ENCODE peak calls at places on chromosome 16, in eight cellular contexts. U is stimulated activated CD8-positive, alpha-beta memory T cell treated with anti-CD3 and anti-CD28 coated beads, Interleukin-12 subunit alpha, Interleukin-12 subunit beta, amount 100 ng/mL, for 4 hours; R is PC-3; F is GM13977; O is right atrium auricular region; D is ureter; V is fibroblast of mammary gland; A is T-cell. W is an unnamed sample.
A peak's percentile ranks its signal among the peaks of the same experiment; 100 is the strongest.

GRCh38 chr16:24132797-24133155 is 123.4 kb upstream of the CACNG3 start:
- DNase-seq in O (no peak), R (no peak), F (no peak), D (no peak), U (no peak), A (no peak), V (no peak), W (no peak)

GRCh38 chr16:29784157-29784556 is 6.1 kb downstream of the ZG16 start:
- DNase-seq in U (no peak), D (no peak), R (peak; percentile 75), F (no peak), V (no peak), O (no peak), A (no peak), W (no peak)

GRCh38 chr16:53291757-53292392 is 142.4 kb upstream of the RBL2 start:
- DNase-seq in V (peak; percentile 49), U (no peak), R (peak; percentile 82), D (no peak), O (no peak), A (no peak), F (no peak), W (no peak)

GRCh38 chr16:29818082-29818481 is 2.1 kb downstream of the PAGR1 start:
- DNase-seq in R (no peak), O (no peak), V (no peak), A (no peak), F (no peak), U (no peak), D (no peak), W (no peak)

GRCh38 chr16:12027558-12027957 is 51.0 kb downstream of the SNX29 start:
- DNase-seq in V (no peak), D (no peak), U (no peak), F (no peak), R (no peak), O (no peak), A (no peak), W (no peak)

GRCh38 chr16:30764816-30765465 is 2.8 kb downstream of the RNF40 start:
- DNase-seq in F (no peak), R (no peak), D (no peak), A (no peak), O (no peak), U (no peak), V (no peak), W (no peak)

GRCh38 chr16:49203361-49203760 is 78.3 kb downstream of the CBLN1 start:
- DNase-seq in D (no peak), R (no peak), F (no peak), O (no peak), V (no peak), U (no peak), A (no peak), W (peak; percentile 40)

GRCh38 chr16:30535777-30536190 is 1.1 kb upstream of the ZNF747 start:
- DNase-seq in V (peak; percentile 71), D (peak; percentile 76), R (peak; percentile 30), O (peak; percentile 84), A (peak; percentile 34), F (peak; percentile 83), U (peak; percentile 48), W (no peak)

GRCh38 chr16:56626685-56627084 is 1.1 kb downstream of the MT1E start:
- DNase-seq in R (no peak), O (no peak), V (no peak), F (no peak), D (no peak), U (no peak), A (no peak), W (no peak)

GRCh38 chr16:12573730-12574383 is 229.8 kb downstream of the CPPED1 start:
- DNase-seq in V (peak; percentile 30), F (peak; percentile 79), R (peak; percentile 61), A (peak; percentile 11), O (peak; percentile 64), D (no peak), U (peak; percentile 23), W (no peak)

GRCh38 chr16:87153326-87153725 is 163.9 kb downstream of the C16orf95 start:
- DNase-seq in F (no peak), O (no peak), A (no peak), D (no peak), R (no peak), V (no peak), U (no peak), W (no peak)

GRCh38 chr16:53056528-53056881 is 1.7 kb downstream of the CHD9 start:
- DNase-seq in F (no peak), A (no peak), O (peak; percentile 67), D (no peak), V (peak; percentile 82), U (no peak), R (peak; percentile 52), W (no peak)

GRCh38 chr16:969508-970378 is 1.0 kb downstream of the LMF1 start:
- DNase-seq in O (no peak), U (no peak), V (peak; percentile 16), D (no peak), F (peak; percentile 68), A (no peak), R (peak; percentile 6), W (no peak)

GRCh38 chr16:31148281-31148728 is 1.6 kb downstream of the PRSS36 start:
- DNase-seq in U (no peak), A (no peak), R (no peak), D (no peak), F (no peak), V (no peak), O (no peak), W (no peak)

GRCh38 chr16:31177136-31177535 is 2.8 kb upstream of the FUS start:
- DNase-seq in U (peak; percentile 9), O (no peak), V (peak; percentile 66), R (peak; percentile 73), F (no peak), A (peak; percentile 40), D (no peak), W (no peak)

GRCh38 chr16:3317315-3317999 is 12.2 kb downstream of the ZNF75A start:
- DNase-seq in D (no peak), V (peak; percentile 35), O (no peak), U (no peak), R (no peak), A (no peak), F (no peak), W (no peak)

GRCh38 chr16:64702415-64702814 is 419.4 kb downstream of the CDH11 start:
- DNase-seq in F (no peak), A (no peak), D (no peak), R (no peak), O (no peak), V (no peak), U (no peak), W (no peak)